ENCODE peak calls at places on chromosomes 16 and 17, in six cellular contexts. One of them, this sample, is unnamed. For H3K4me1, the result is how much of the 10 kb centered on the place peaks cover.

GRCh38 chr16:53804467-53804866 is 100.5 kb downstream of the FTO start:
- DNase-seq in GM23338: no peak
- DNase-seq in mucosa of descending colon: no peak
- DNase-seq in CD8-positive, alpha-beta T cell: no peak
- DNase-seq in sigmoid colon: no peak
- DNase-seq in A549: no peak
- DNase-seq in this sample: no peak

GRCh38 chr16:27332105-27332504 is 18.3 kb downstream of the IL4R start:
- DNase-seq in A549: no peak
- DNase-seq in mucosa of descending colon: no peak
- DNase-seq in GM23338: no peak
- DNase-seq in CD8-positive, alpha-beta T cell: no peak
- DNase-seq in sigmoid colon: peak
- DNase-seq in this sample: no peak

GRCh38 chr17:30928584-30928983 is 6.8 kb downstream of the ADAP2 start:
- DNase-seq in A549: no peak
- DNase-seq in mucosa of descending colon: no peak
- DNase-seq in CD8-positive, alpha-beta T cell: no peak
- DNase-seq in sigmoid colon: peak
- DNase-seq in GM23338: no peak
- DNase-seq in this sample: no peak

GRCh38 chr17:65314212-65314611 is 177.0 kb downstream of the RGS9 start:
- DNase-seq in CD8-positive, alpha-beta T cell: no peak
- DNase-seq in sigmoid colon: no peak
- DNase-seq in A549: no peak
- DNase-seq in GM23338: no peak
- DNase-seq in mucosa of descending colon: no peak
- DNase-seq in this sample: no peak

GRCh38 chr16:13529193-13529982 is 390.6 kb upstream of the ERCC4 start:
- DNase-seq in A549: no peak
- DNase-seq in CD8-positive, alpha-beta T cell: no peak
- DNase-seq in sigmoid colon: no peak
- DNase-seq in mucosa of descending colon: no peak
- DNase-seq in GM23338: no peak
- DNase-seq in this sample: no peak

GRCh38 chr17:76354747-76355310 is 1.1 kb upstream of the PRPSAP1 start:
- DNase-seq in A549: no peak
- DNase-seq in sigmoid colon: no peak
- DNase-seq in GM23338: peak
- DNase-seq in mucosa of descending colon: peak
- DNase-seq in CD8-positive, alpha-beta T cell: no peak
- DNase-seq in this sample: no peak

GRCh38 chr16:23145186-23145585 is 4.1 kb downstream of the USP31 start:
- DNase-seq in mucosa of descending colon: no peak
- DNase-seq in sigmoid colon: no peak
- DNase-seq in A549: no peak
- DNase-seq in CD8-positive, alpha-beta T cell: no peak
- DNase-seq in GM23338: peak
- DNase-seq in this sample: no peak

GRCh38 chr16:9062301-9062700 is 29.1 kb upstream of the HAPSTR1 start:
- DNase-seq in CD8-positive, alpha-beta T cell: no peak
- DNase-seq in A549: no peak
- DNase-seq in sigmoid colon: no peak
- DNase-seq in mucosa of descending colon: no peak
- DNase-seq in GM23338: no peak
- DNase-seq in this sample: no peak

GRCh38 chr17:13544292-13544691 is 57.4 kb downstream of the HS3ST3A1 start:
- DNase-seq in CD8-positive, alpha-beta T cell: no peak
- DNase-seq in A549: no peak
- DNase-seq in sigmoid colon: peak
- DNase-seq in mucosa of descending colon: no peak
- DNase-seq in GM23338: no peak
- DNase-seq in this sample: peak

GRCh38 chr17:4796550-4796915 is 569 bp downstream of the PSMB6 start:
- DNase-seq in CD8-positive, alpha-beta T cell: no peak
- DNase-seq in GM23338: peak
- DNase-seq in sigmoid colon: no peak
- DNase-seq in A549: peak
- DNase-seq in mucosa of descending colon: no peak
- DNase-seq in this sample: peak

GRCh38 chr17:4997302-4998026 is at the start of the genes INCA1 and KIF1C:
- DNase-seq in A549: peak
- DNase-seq in sigmoid colon: peak
- DNase-seq in GM23338: peak
- DNase-seq in mucosa of descending colon: peak
- DNase-seq in CD8-positive, alpha-beta T cell: peak
- DNase-seq in this sample: peak

DNA sequence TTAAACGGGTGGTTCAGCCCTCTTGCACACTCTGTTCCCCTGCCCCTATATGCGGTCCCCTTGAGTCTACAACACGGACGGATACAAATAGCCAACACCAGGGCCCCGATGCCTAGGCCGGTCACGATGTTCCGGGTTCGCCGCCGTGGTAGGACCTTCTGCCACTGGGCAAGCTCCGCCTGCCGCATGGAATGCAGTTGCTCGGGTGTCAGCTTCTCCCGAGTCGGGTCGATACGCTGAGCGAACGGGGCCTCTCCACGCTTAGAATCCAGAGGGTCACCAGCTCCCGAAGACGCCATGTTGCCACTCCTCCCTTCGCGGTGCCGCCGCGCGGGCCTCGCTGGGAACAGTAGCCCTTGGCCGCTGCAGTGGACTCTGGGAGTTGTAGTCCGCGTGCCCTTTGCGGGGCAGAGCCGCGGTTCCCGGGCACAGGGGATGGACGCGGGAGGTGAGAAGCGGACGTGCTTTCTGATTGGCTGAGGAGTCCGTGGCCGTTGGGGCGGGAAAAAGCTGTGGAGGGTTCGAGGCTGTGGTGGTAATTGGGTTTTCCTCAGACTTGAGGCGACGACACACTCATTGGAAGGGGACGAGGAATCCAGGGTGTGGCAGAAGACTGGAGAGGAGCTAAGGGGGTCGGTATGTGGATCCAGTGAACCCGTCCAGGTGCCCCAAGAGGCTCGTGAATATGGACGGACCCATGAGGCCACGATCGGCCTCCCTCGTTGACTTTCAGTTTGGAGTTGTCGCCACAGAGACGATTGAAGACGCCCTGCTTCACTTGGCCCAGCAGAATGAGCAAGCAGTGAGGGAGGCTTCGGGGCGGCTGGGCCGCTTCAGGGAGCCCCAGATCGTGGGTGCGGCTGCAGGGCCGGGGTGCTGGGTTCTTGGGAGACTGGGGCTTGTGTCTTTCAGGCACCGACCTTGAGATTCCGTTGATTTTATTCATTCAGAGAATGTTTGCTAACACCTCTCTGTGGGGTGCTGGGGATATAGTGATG is at the start of the genes CNTD1 and COA3:
- DNase-seq in GM23338: peak
- DNase-seq in mucosa of descending colon: peak
- DNase-seq in CD8-positive, alpha-beta T cell: peak
- DNase-seq in sigmoid colon: peak
- DNase-seq in A549: peak
- DNase-seq in this sample: peak
- TF ChIP-seq CTCF in GM23338: no peak
- TF ChIP-seq CTCF in mucosa of descending colon: no peak
- TF ChIP-seq CTCF in CD8-positive, alpha-beta T cell: no peak
- TF ChIP-seq CTCF in sigmoid colon: no peak
- TF ChIP-seq CTCF in A549: no peak
- TF ChIP-seq CTCF in this sample: no peak

DNA sequence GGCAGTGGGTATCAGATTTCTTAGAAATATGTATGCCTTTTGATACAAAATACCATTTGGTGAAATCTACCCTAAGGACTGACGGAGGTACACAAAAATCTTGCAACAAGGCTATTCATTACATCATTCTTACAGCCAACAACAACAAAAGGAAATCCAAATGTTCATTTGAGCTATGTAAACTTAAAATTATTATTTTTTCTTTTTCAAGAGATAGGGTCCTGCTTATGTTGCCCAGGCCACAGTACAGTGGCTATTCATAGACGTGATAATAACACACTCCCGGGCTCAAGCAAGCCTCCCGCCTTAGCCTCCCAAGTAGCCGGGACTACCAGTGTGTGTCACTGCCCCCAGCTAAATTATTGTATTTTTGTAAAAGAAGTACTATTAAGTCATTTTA is 9.0 kb downstream of the SRR start:
- DNase-seq in GM23338: no peak
- DNase-seq in sigmoid colon: no peak
- DNase-seq in mucosa of descending colon: no peak
- DNase-seq in A549: no peak
- DNase-seq in CD8-positive, alpha-beta T cell: no peak
- DNase-seq in this sample: no peak
- H3K4me3 ChIP-seq in GM23338: no peak
- H3K4me3 ChIP-seq in sigmoid colon: no peak
- H3K4me3 ChIP-seq in mucosa of descending colon: no peak
- H3K4me3 ChIP-seq in A549: no peak
- H3K4me3 ChIP-seq in CD8-positive, alpha-beta T cell: no peak
- H3K4me3 ChIP-seq in this sample: no peak

GRCh38 chr16:50407351-50407750 is 38.6 kb upstream of the BRD7 start:
- DNase-seq in mucosa of descending colon: no peak
- DNase-seq in GM23338: peak
- DNase-seq in CD8-positive, alpha-beta T cell: peak
- DNase-seq in A549: no peak
- DNase-seq in sigmoid colon: no peak
- DNase-seq in this sample: no peak
- H3K4me1 ChIP-seq in mucosa of descending colon: under half
- H3K4me1 ChIP-seq in GM23338: under half
- H3K4me1 ChIP-seq in CD8-positive, alpha-beta T cell: under half
- H3K4me1 ChIP-seq in A549: under half
- H3K4me1 ChIP-seq in sigmoid colon: under half
- H3K4me1 ChIP-seq in this sample: under half

GRCh38 chr16:81473969-81474959 is 29.7 kb downstream of the CMIP start:
- DNase-seq in mucosa of descending colon: no peak
- DNase-seq in CD8-positive, alpha-beta T cell: no peak
- DNase-seq in sigmoid colon: no peak
- DNase-seq in A549: no peak
- DNase-seq in GM23338: no peak
- DNase-seq in this sample: no peak

GRCh38 chr16:81480856-81481821 is 36.5 kb downstream of the CMIP start:
- DNase-seq in GM23338: no peak
- DNase-seq in CD8-positive, alpha-beta T cell: no peak
- DNase-seq in A549: no peak
- DNase-seq in sigmoid colon: peak
- DNase-seq in mucosa of descending colon: peak
- DNase-seq in this sample: no peak

GRCh38 chr16:81478876-81479496 is 34.4 kb downstream of the CMIP start:
- DNase-seq in mucosa of descending colon: no peak
- DNase-seq in GM23338: no peak
- DNase-seq in sigmoid colon: no peak
- DNase-seq in CD8-positive, alpha-beta T cell: no peak
- DNase-seq in A549: no peak
- DNase-seq in this sample: no peak

GRCh38 chr16:81476732-81477131 is 32.1 kb downstream of the CMIP start:
- DNase-seq in sigmoid colon: no peak
- DNase-seq in A549: no peak
- DNase-seq in GM23338: no peak
- DNase-seq in CD8-positive, alpha-beta T cell: no peak
- DNase-seq in mucosa of descending colon: no peak
- DNase-seq in this sample: no peak

GRCh38 chr16:81478294-81478693 is 33.7 kb downstream of the CMIP start:
- DNase-seq in GM23338: no peak
- DNase-seq in mucosa of descending colon: no peak
- DNase-seq in A549: no peak
- DNase-seq in CD8-positive, alpha-beta T cell: no peak
- DNase-seq in sigmoid colon: no peak
- DNase-seq in this sample: no peak
- TF ChIP-seq CTCF in GM23338: no peak
- TF ChIP-seq CTCF in mucosa of descending colon: no peak
- TF ChIP-seq CTCF in A549: no peak
- TF ChIP-seq CTCF in CD8-positive, alpha-beta T cell: no peak
- TF ChIP-seq CTCF in sigmoid colon: no peak
- TF ChIP-seq CTCF in this sample: no peak

DNA sequence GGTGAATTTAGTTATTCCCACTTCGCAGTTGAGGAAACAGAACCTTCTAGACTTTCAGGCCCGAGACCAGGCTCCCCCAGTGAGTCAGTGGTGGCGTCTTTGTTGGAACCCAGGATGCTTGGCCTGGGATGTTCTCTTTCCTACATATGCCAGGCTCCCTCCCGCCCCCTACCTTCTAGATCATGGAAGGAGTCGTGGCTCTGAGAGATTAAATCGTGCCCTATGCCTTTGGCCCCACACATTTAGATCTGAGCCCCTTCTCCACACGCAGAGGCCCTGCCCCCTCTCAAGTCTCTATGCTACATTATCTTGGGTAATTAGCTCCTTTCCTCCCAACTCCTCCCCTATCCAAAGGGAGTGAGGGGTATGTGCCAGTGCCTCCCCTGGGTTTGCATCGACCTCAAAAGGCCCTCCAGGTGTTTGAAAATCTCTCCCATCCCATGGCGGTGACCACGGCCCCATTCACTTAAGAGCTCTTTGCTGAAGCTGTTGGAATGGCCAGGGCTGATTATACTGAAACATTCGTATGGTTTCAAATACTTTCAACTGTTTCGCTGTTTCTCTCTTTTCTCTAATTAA is 3.0 kb downstream of the NGFR start:
- DNase-seq in sigmoid colon: no peak
- DNase-seq in mucosa of descending colon: no peak
- DNase-seq in GM23338: peak
- DNase-seq in A549: peak
- DNase-seq in CD8-positive, alpha-beta T cell: no peak
- DNase-seq in this sample: no peak
- H3K4me3 ChIP-seq in sigmoid colon: peak
- H3K4me3 ChIP-seq in mucosa of descending colon: no peak
- H3K4me3 ChIP-seq in GM23338: peak
- H3K4me3 ChIP-seq in A549: no peak
- H3K4me3 ChIP-seq in CD8-positive, alpha-beta T cell: peak
- H3K4me3 ChIP-seq in this sample: no peak

GRCh38 chr17:80781188-80781577 is 210.5 kb upstream of the CHMP6 start:
- DNase-seq in GM23338: no peak
- DNase-seq in A549: no peak
- DNase-seq in CD8-positive, alpha-beta T cell: peak
- DNase-seq in sigmoid colon: peak
- DNase-seq in mucosa of descending colon: no peak
- DNase-seq in this sample: no peak
- H3K4me1 ChIP-seq in GM23338: under half
- H3K4me1 ChIP-seq in A549: under half
- H3K4me1 ChIP-seq in CD8-positive, alpha-beta T cell: half or more
- H3K4me1 ChIP-seq in sigmoid colon: under half
- H3K4me1 ChIP-seq in mucosa of descending colon: under half
- H3K4me1 ChIP-seq in this sample: under half